ENCODE peak calls at places on chromosomes 4 and X, in five cellular contexts. One of them, this sample, is unnamed.

GRCh38 chr4:99885063-99885664 is 9.1 kb downstream of the LAMTOR3 start:
- DNase-seq in fibroblast of lung: peak; percentile 34
- DNase-seq in right lobe of liver: no peak
- DNase-seq in ovary: no peak
- DNase-seq in PC-9: no peak
- DNase-seq in this sample: no peak

GRCh38 chrX:13440166-13440565 is 120.3 kb upstream of the ATXN3L start:
- DNase-seq in fibroblast of lung: no peak
- DNase-seq in right lobe of liver: no peak
- DNase-seq in ovary: no peak
- DNase-seq in PC-9: no peak
- DNase-seq in this sample: no peak

GRCh38 chrX:19592952-19593351 is 77.6 kb upstream of the MAP3K15 start:
- DNase-seq in fibroblast of lung: no peak
- DNase-seq in right lobe of liver: no peak
- DNase-seq in ovary: no peak
- DNase-seq in PC-9: no peak
- DNase-seq in this sample: no peak

GRCh38 chrX:147803948-147804347 is 107.8 kb upstream of the FMR1 start:
- DNase-seq in fibroblast of lung: no peak
- DNase-seq in right lobe of liver: no peak
- DNase-seq in ovary: no peak
- DNase-seq in PC-9: no peak
- DNase-seq in this sample: no peak

GRCh38 chr4:7620814-7621176 is 186.1 kb upstream of the PSAPL1 start:
- DNase-seq in fibroblast of lung: no peak
- DNase-seq in right lobe of liver: no peak
- DNase-seq in ovary: no peak
- DNase-seq in PC-9: no peak
- DNase-seq in this sample: no peak

GRCh38 chr4:159273126-159273438 is 170.2 kb downstream of the RAPGEF2 start:
- DNase-seq in fibroblast of lung: peak; percentile 34
- DNase-seq in right lobe of liver: no peak
- DNase-seq in ovary: no peak
- DNase-seq in PC-9: no peak
- DNase-seq in this sample: no peak

GRCh38 chr4:87353592-87353991 is 30.9 kb upstream of the HSD17B13 start:
- DNase-seq in fibroblast of lung: peak; percentile 23
- DNase-seq in right lobe of liver: no peak
- DNase-seq in ovary: no peak
- DNase-seq in PC-9: no peak
- DNase-seq in this sample: peak; percentile 45

GRCh38 chrX:46770006-46770816 is 11.3 kb upstream of the SLC9A7 start:
- DNase-seq in fibroblast of lung: peak; percentile 63
- DNase-seq in right lobe of liver: no peak
- DNase-seq in ovary: no peak
- DNase-seq in PC-9: no peak
- DNase-seq in this sample: no peak

GRCh38 chr4:185713731-185714130 is 98.3 kb downstream of the SORBS2 start:
- DNase-seq in fibroblast of lung: no peak
- DNase-seq in right lobe of liver: no peak
- DNase-seq in ovary: no peak
- DNase-seq in PC-9: no peak
- DNase-seq in this sample: no peak

GRCh38 chr4:82704156-82704555 is 94.4 kb downstream of the SCD5 start:
- DNase-seq in fibroblast of lung: no peak
- DNase-seq in right lobe of liver: no peak
- DNase-seq in ovary: no peak
- DNase-seq in PC-9: no peak
- DNase-seq in this sample: no peak

GRCh38 chr4:70930530-70931256 is 28.5 kb downstream of the MOB1B start:
- DNase-seq in fibroblast of lung: no peak
- DNase-seq in right lobe of liver: no peak
- DNase-seq in ovary: no peak
- DNase-seq in PC-9: no peak
- DNase-seq in this sample: no peak

GRCh38 chr4:154503598-154503997 is 12.0 kb upstream of the DCHS2 start:
- DNase-seq in fibroblast of lung: peak; percentile 7
- DNase-seq in right lobe of liver: no peak
- DNase-seq in ovary: no peak
- DNase-seq in PC-9: peak; percentile 35
- DNase-seq in this sample: peak; percentile 24
- H3K27me3 ChIP-seq in fibroblast of lung: no peaks in the 10 kb centered on the region
- H3K27me3 ChIP-seq in right lobe of liver: no peaks in the 10 kb centered on the region
- H3K27me3 ChIP-seq in ovary: no peaks in the 10 kb centered on the region
- H3K27me3 ChIP-seq in PC-9: no peaks in the 10 kb centered on the region
- H3K27me3 ChIP-seq in this sample: no peaks in the 10 kb centered on the region

GRCh38 chrX:107714196-107714811 is 61.3 kb downstream of the TSC22D3 start:
- DNase-seq in fibroblast of lung: no peak
- DNase-seq in right lobe of liver: no peak
- DNase-seq in ovary: no peak
- DNase-seq in PC-9: no peak
- DNase-seq in this sample: no peak
- H3K4me1 ChIP-seq in fibroblast of lung: peaks cover 3% of the 10 kb centered on the region
- H3K4me1 ChIP-seq in right lobe of liver: peaks cover 17% of the 10 kb centered on the region
- H3K4me1 ChIP-seq in ovary: peaks cover 10% of the 10 kb centered on the region
- H3K4me1 ChIP-seq in PC-9: peaks cover 60% of the 10 kb centered on the region
- H3K4me1 ChIP-seq in this sample: peaks cover 5% of the 10 kb centered on the region

GRCh38 chrX:108225456-108225730 is 133.8 kb downstream of the ATG4A start:
- DNase-seq in fibroblast of lung: peak; percentile 62
- DNase-seq in right lobe of liver: no peak
- DNase-seq in ovary: no peak
- DNase-seq in PC-9: no peak
- DNase-seq in this sample: no peak
- H3K27me3 ChIP-seq in fibroblast of lung: peaks cover 3% of the 10 kb centered on the region
- H3K27me3 ChIP-seq in right lobe of liver: no peaks in the 10 kb centered on the region
- H3K27me3 ChIP-seq in ovary: no peaks in the 10 kb centered on the region
- H3K27me3 ChIP-seq in PC-9: no peaks in the 10 kb centered on the region
- H3K27me3 ChIP-seq in this sample: no peaks in the 10 kb centered on the region

GRCh38 chr4:40231464-40231863 is 34.6 kb downstream of the RHOH start:
- DNase-seq in fibroblast of lung: no peak
- DNase-seq in right lobe of liver: no peak
- DNase-seq in ovary: no peak
- DNase-seq in PC-9: no peak
- DNase-seq in this sample: no peak
- H3K4me1 ChIP-seq in fibroblast of lung: no peaks in the 10 kb centered on the region
- H3K4me1 ChIP-seq in right lobe of liver: no peaks in the 10 kb centered on the region
- H3K4me1 ChIP-seq in ovary: no peaks in the 10 kb centered on the region
- H3K4me1 ChIP-seq in PC-9: no peaks in the 10 kb centered on the region
- H3K4me1 ChIP-seq in this sample: no peaks in the 10 kb centered on the region

DNA sequence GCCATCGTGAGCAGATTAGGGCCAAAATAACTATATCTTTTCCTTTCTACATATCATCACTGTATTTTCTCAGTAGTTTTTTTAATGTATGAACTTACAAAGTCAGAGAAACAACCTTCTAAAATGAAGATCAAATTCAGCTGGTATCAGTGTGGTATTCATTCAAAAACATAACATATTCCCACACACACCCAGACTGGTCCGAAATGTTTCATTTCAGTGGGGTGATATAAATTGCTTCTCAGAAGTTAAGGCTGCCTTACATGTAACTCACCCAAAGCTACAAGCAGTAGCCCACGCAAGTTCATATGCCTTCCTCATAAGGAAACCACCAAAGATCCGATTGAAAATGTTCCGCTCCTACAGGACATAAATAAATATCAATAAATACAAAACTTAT is 37.8 kb downstream of the ACOT9 start:
- DNase-seq in fibroblast of lung: no peak
- DNase-seq in right lobe of liver: no peak
- DNase-seq in ovary: no peak
- DNase-seq in PC-9: no peak
- DNase-seq in this sample: no peak
- H3K27me3 ChIP-seq in fibroblast of lung: no peaks in the 10 kb centered on the region
- H3K27me3 ChIP-seq in right lobe of liver: no peaks in the 10 kb centered on the region
- H3K27me3 ChIP-seq in ovary: no peaks in the 10 kb centered on the region
- H3K27me3 ChIP-seq in PC-9: no peaks in the 10 kb centered on the region
- H3K27me3 ChIP-seq in this sample: no peaks in the 10 kb centered on the region

DNA sequence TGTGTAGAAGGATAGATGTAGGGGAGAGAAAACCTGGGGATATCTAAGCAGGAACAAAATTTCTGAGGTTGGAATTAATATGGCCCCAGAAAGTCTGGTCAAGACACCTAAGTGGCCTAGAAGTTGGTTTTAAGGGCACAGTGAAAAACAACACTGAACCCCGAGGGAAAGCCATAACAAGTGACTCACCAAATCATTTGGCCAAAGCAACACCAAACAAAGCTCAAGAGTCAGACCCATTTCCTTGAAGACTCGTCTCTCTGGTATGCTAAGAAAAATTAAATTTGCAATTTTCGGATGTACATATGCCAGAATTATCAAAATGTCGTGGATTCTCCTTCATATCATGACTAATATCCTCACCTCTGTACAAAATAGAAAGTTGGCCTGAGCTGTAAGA is 162.9 kb downstream of the SMIM20 start:
- DNase-seq in fibroblast of lung: peak; percentile 37
- DNase-seq in right lobe of liver: no peak
- DNase-seq in ovary: no peak
- DNase-seq in PC-9: no peak
- DNase-seq in this sample: no peak
- H3K4me1 ChIP-seq in fibroblast of lung: no peaks in the 10 kb centered on the region
- H3K4me1 ChIP-seq in right lobe of liver: no peaks in the 10 kb centered on the region
- H3K4me1 ChIP-seq in ovary: no peaks in the 10 kb centered on the region
- H3K4me1 ChIP-seq in PC-9: peaks cover 3% of the 10 kb centered on the region
- H3K4me1 ChIP-seq in this sample: no peaks in the 10 kb centered on the region

GRCh38 chrX:104255465-104255864 is 732 bp upstream of the ESX1 start:
- DNase-seq in fibroblast of lung: no peak
- DNase-seq in right lobe of liver: no peak
- DNase-seq in ovary: no peak
- DNase-seq in PC-9: no peak
- DNase-seq in this sample: no peak

GRCh38 chrX:104253567-104254441 is 929 bp downstream of the ESX1 start:
- DNase-seq in fibroblast of lung: no peak
- DNase-seq in right lobe of liver: no peak
- DNase-seq in ovary: no peak
- DNase-seq in PC-9: no peak
- DNase-seq in this sample: no peak

GRCh38 chrX:104250470-104250869 is 4.3 kb downstream of the ESX1 start:
- DNase-seq in fibroblast of lung: no peak
- DNase-seq in right lobe of liver: no peak
- DNase-seq in ovary: no peak
- DNase-seq in PC-9: no peak
- DNase-seq in this sample: no peak

DNA sequence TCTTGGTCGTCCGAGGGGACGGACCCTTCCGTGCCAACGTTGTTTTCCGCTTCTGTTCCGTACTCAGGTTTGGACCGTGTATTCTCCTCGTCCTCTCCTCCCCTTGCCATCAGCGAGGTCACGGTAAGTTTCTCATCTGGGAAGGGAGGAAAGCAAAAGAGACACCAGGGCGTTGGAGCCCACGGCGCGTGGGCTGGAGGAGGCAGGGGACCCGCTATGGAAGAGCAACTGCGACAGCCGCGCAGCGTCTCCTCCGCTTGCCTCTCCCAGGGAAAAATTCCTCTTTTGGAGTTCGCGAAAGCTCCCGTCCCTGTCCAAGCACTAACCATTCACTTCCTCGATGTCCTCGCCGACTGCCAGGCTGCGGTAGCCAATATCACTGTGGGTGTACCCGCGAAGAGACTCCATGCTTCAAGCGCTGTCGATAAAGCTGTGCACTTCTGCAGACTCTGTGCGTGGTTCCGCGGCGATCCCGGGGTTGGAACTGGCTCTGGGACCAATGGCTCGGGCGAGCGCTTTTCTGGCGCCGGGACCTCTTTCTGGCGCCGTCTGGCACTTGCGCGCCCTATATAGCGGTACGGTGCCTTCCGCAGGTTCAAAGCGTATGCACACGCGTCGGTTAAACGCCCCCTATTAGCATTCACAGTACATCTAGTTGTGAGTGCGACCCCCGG is at the start of gene ESX1:
- DNase-seq in fibroblast of lung: no peak
- DNase-seq in right lobe of liver: no peak
- DNase-seq in ovary: no peak
- DNase-seq in PC-9: no peak
- DNase-seq in this sample: no peak
- H3K27me3 ChIP-seq in fibroblast of lung: peaks cover 19% of the 10 kb centered on the region
- H3K27me3 ChIP-seq in right lobe of liver: peaks cover 40% of the 10 kb centered on the region
- H3K27me3 ChIP-seq in ovary: no peaks in the 10 kb centered on the region
- H3K27me3 ChIP-seq in PC-9: no peaks in the 10 kb centered on the region
- H3K27me3 ChIP-seq in this sample: no peaks in the 10 kb centered on the region

GRCh38 chr4:113537183-113537977 is 224.2 kb downstream of the CAMK2D start:
- DNase-seq in fibroblast of lung: no peak
- DNase-seq in right lobe of liver: no peak
- DNase-seq in ovary: no peak
- DNase-seq in PC-9: no peak
- DNase-seq in this sample: no peak
- H3K4me1 ChIP-seq in fibroblast of lung: peaks cover 13% of the 10 kb centered on the region
- H3K4me1 ChIP-seq in right lobe of liver: no peaks in the 10 kb centered on the region
- H3K4me1 ChIP-seq in ovary: no peaks in the 10 kb centered on the region
- H3K4me1 ChIP-seq in PC-9: no peaks in the 10 kb centered on the region
- H3K4me1 ChIP-seq in this sample: no peaks in the 10 kb centered on the region

This sample was measured in Caco-2.